ENCODE peak calls at places on chromosomes 7 and 10, in four cellular contexts. W is mammary epithelial cell, I is lower lobe of right lung, O is HCT116. Y is an unnamed sample. For H3K4me1, the result is how much of the 10 kb centered on the place peaks cover.

GRCh38 chr10:13882112-13882711 is 295.4 kb downstream of the PRPF18 start:
- DNase-seq in W (peak), O (no peak), I (peak), Y (peak)

GRCh38 chr10:124721295-124722052 is 22.7 kb downstream of the FAM53B start:
- DNase-seq in O (no peak), W (no peak), I (peak), Y (no peak)

GRCh38 chr7:128444242-128444641 is 11.4 kb upstream of the HILPDA start:
- DNase-seq in I (no peak), W (peak), O (no peak), Y (no peak)

GRCh38 chr10:11440250-11441150 is 170.9 kb downstream of the USP6NL start:
- DNase-seq in W (no peak), O (no peak), I (no peak), Y (no peak)

GRCh38 chr7:133690740-133691139 is 436.4 kb upstream of the LRGUK start:
- DNase-seq in O (no peak), I (no peak), W (no peak), Y (no peak)

GRCh38 chr7:151472644-151473380 is 32.9 kb upstream of the CRYGN start:
- DNase-seq in O (no peak), I (no peak), W (peak), Y (no peak)

GRCh38 chr7:353746-354325 is 63.9 kb downstream of the FOXL3 start:
- DNase-seq in I (no peak), W (peak), O (no peak), Y (no peak)

GRCh38 chr7:45617166-45617565 is 43.0 kb downstream of the ADCY1 start:
- DNase-seq in O (no peak), I (no peak), W (no peak), Y (no peak)

GRCh38 chr7:40219917-40220316 is 85.1 kb downstream of the SUGCT start:
- DNase-seq in O (no peak), I (no peak), W (peak), Y (peak)

GRCh38 chr10:3635248-3635647 is 149.8 kb downstream of the KLF6 start:
- DNase-seq in I (no peak), W (no peak), O (no peak), Y (peak)

GRCh38 chr7:2542924-2543871 is 12.1 kb downstream of the BRAT1 start:
- DNase-seq in I (peak), O (no peak), W (no peak), Y (no peak)

GRCh38 chr7:136870799-136871487 is 2.5 kb downstream of the CHRM2 start:
- DNase-seq in W (no peak), I (no peak), O (no peak), Y (no peak)

GRCh38 chr10:11489591-11489990 is 121.9 kb downstream of the USP6NL start:
- DNase-seq in W (no peak), O (no peak), I (no peak), Y (no peak)

GRCh38 chr7:86747698-86748097 is 104.0 kb downstream of the GRM3 start:
- DNase-seq in I (no peak), W (no peak), O (no peak), Y (no peak)

GRCh38 chr10:31742255-31742654 is 186.4 kb downstream of the ARHGAP12 start:
- DNase-seq in W (no peak), O (no peak), I (no peak), Y (no peak)

GRCh38 chr10:13787015-13787421 is 200.3 kb downstream of the PRPF18 start:
- DNase-seq in I (no peak), W (peak), O (no peak), Y (peak)

GRCh38 chr10:52400564-52400963 is 86.5 kb downstream of the DKK1 start:
- DNase-seq in W (peak), O (no peak), I (no peak), Y (no peak)

GRCh38 chr7:159008417-159008816 is 136.2 kb downstream of the VIPR2 start:
- DNase-seq in I (no peak), O (no peak), W (no peak), Y (no peak)

GRCh38 chr10:131993298-131993674 is 11.6 kb upstream of the BNIP3 start:
- DNase-seq in O (no peak), I (no peak), W (no peak), Y (no peak)

GRCh38 chr7:82566752-82567151 is 123.2 kb upstream of the CACNA2D1 start:
- DNase-seq in O (no peak), I (no peak), W (no peak), Y (no peak)

GRCh38 chr7:94195201-94195600 is 191.0 kb upstream of the BET1 start:
- DNase-seq in W (no peak), I (no peak), O (no peak), Y (no peak)

GRCh38 chr7:111853231-111853990 is 291.1 kb upstream of the IMMP2L start:
- DNase-seq in I (no peak), W (no peak), O (no peak), Y (no peak)

GRCh38 chr10:73762915-73763314 is 18.7 kb downstream of the SEC24C start:
- DNase-seq in O (no peak), I (no peak), W (peak), Y (peak)

GRCh38 chr10:76437011-76437410 is 1005.6 kb downstream of the LRMDA start:
- DNase-seq in W (no peak), O (no peak), I (no peak), Y (no peak)

GRCh38 chr10:48418189-48418588 is 111.7 kb downstream of the MAPK8 start:
- DNase-seq in I (no peak), O (no peak), W (no peak), Y (no peak)

GRCh38 chr10:102714621-102715455 is at the start of gene SFXN2:
- DNase-seq in O (no peak), W (no peak), I (peak), Y (no peak)

GRCh38 chr10:85043207-85043606 is 714.8 kb downstream of the CCSER2 start:
- DNase-seq in O (no peak), W (no peak), I (no peak), Y (no peak)

GRCh38 chr7:25169683-25170082 is 44.6 kb upstream of the CYCS start:
- DNase-seq in W (no peak), O (no peak), I (no peak), Y (no peak)

GRCh38 chr7:29306276-29307036 is 111.9 kb downstream of the CHN2 start:
- DNase-seq in O (no peak), I (no peak), W (no peak), Y (no peak)

GRCh38 chr7:158255156-158255555 is 332.5 kb downstream of the PTPRN2 start:
- DNase-seq in I (no peak), O (no peak), W (no peak), Y (no peak)

GRCh38 chr7:146084086-146084485 is 32.5 kb upstream of the CNTNAP2 start:
- DNase-seq in W (no peak), I (no peak), O (no peak), Y (no peak)

GRCh38 chr10:67837519-67838314 is at the start of gene DNAJC12:
- DNase-seq in W (no peak), O (peak), I (no peak), Y (no peak)

DNA sequence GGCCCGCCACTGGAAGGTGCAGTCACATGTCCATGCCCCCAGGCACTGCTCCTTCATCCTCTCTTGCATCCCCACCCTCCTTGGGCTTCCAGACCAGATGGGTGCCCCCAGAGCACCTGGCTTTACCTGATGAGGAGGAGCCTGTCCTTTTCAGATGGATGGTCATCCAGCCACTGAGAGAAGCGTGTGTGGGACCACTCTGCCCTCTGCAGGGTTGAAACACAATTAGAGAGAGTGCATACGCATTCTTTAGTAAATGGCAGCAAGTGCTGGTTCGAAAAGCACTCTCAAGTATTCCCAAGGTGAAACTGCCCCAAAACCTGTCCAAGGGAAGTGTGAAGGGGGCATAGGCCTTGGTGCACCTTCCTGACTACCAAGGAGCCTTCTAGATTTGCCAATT is 41.6 kb downstream of the HBP1 start:
- DNase-seq in O (no peak), I (no peak), W (no peak), Y (no peak)
- TF ChIP-seq CTCF in O (no peak), I (no peak), W (no peak), Y (no peak)

GRCh38 chr10:34113504-34114225 is 701.4 kb downstream of the PARD3 start:
- DNase-seq in I (no peak), W (no peak), O (no peak), Y (no peak)
- H3K4me1 ChIP-seq in I (under half), W (under half), O (under half), Y (under half)

DNA sequence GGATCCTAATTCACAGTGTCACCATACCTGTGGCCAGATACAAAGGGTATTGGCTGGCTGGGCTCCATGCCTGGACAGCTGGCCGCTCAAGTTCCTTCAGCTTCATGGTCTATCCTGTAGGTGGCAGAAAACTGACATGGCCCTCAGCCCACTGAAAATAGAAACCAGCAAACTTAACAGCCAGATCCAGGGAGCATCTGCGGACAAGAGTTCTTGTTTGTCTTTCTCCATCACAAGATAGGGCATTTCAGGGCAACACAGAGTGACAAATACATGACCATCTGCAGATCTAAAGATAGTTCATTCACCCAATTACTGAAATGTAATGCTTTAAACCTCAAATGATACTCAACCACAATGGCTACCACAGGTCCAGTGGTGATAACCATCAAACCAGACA is 2.8 kb downstream of the SEC31B start:
- DNase-seq in W (no peak), O (no peak), I (no peak), Y (no peak)
- TF ChIP-seq CTCF in W (peak), O (peak), I (no peak), Y (peak)

DNA sequence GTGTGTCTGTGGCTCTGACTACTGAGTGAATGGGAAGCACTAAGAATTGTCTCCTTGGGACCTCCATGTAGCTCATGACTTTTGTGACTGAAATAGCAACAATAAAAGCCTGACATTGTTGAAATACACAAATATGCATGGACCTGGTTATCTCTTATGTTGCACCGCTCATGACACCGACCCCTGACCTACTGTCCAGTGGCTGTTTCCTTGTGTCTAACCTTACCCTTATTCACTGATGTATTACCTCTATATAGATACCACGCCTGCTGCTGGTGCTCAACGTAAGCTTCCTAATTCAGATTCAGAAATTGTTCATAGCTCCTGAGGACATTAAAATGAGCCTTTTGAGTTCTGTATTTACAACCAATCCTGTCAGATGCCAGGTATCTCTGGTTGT is 243.4 kb upstream of the SEMA3C start:
- DNase-seq in O (no peak), I (no peak), W (no peak), Y (no peak)
- H3K4me1 ChIP-seq in O (under half), I (under half), W (under half), Y (under half)

GRCh38 chr10:30270247-30270646 is 78.8 kb downstream of the MTPAP start:
- DNase-seq in O (no peak), W (no peak), I (no peak), Y (no peak)
- TF ChIP-seq CTCF in O (no peak), W (peak), I (no peak), Y (no peak)